ENCODE peak calls at places on chromosome 16, in six cellular contexts. S, K, J, Q, P and D are unnamed samples.

GRCh38 chr16:14155572-14156213 is 84.6 kb downstream of the MRTFB start:
- DNase-seq in S (no peak), K (no peak), J (no peak), Q (no peak), P (no peak), D (no peak)

GRCh38 chr16:26569793-26570192 is 496.9 kb upstream of the C16orf82 start:
- DNase-seq in S (no peak), K (no peak), J (no peak), Q (no peak), P (peak), D (no peak)

GRCh38 chr16:51621610-51622009 is 470.5 kb upstream of the SALL1 start:
- DNase-seq in S (no peak), K (no peak), J (no peak), Q (no peak), P (no peak), D (peak)

GRCh38 chr16:57667526-57668258 is 414 bp upstream of the ADGRG3 start:
- DNase-seq in S (no peak), K (no peak), J (peak), Q (no peak), P (no peak), D (peak)

GRCh38 chr16:7524419-7524818 is 191.8 kb downstream of the RBFOX1 start:
- DNase-seq in S (no peak), K (no peak), J (no peak), Q (no peak), P (no peak), D (no peak)

GRCh38 chr16:87173294-87173883 is 143.8 kb downstream of the C16orf95 start:
- DNase-seq in S (no peak), K (no peak), J (no peak), Q (no peak), P (no peak), D (no peak)

GRCh38 chr16:68298907-68299515 is 11.7 kb downstream of the SLC7A6OS start:
- DNase-seq in S (peak), K (no peak), J (peak), Q (no peak), P (peak), D (peak)

GRCh38 chr16:22962905-22963304 is 148.9 kb downstream of the HS3ST2 start:
- DNase-seq in S (no peak), K (no peak), J (no peak), Q (no peak), P (no peak), D (no peak)

GRCh38 chr16:1530883-1531637 is 2.4 kb upstream of the TMEM204 start:
- DNase-seq in S (peak), K (peak), J (no peak), Q (no peak), P (no peak), D (no peak)

GRCh38 chr16:26593700-26594099 is 473.0 kb upstream of the C16orf82 start:
- DNase-seq in S (no peak), K (no peak), J (no peak), Q (no peak), P (no peak), D (no peak)

GRCh38 chr16:7713244-7713643 is 380.6 kb downstream of the RBFOX1 start:
- DNase-seq in S (no peak), K (no peak), J (no peak), Q (no peak), P (no peak), D (no peak)

GRCh38 chr16:87056083-87056482 is 261.1 kb downstream of the C16orf95 start:
- DNase-seq in S (no peak), K (no peak), J (no peak), Q (no peak), P (peak), D (peak)

GRCh38 chr16:31474778-31475738 is 3.1 kb downstream of the TGFB1I1 start:
- DNase-seq in S (no peak), K (no peak), J (no peak), Q (no peak), P (no peak), D (no peak)

GRCh38 chr16:23952128-23953041 is 116.6 kb downstream of the PRKCB start:
- DNase-seq in S (peak), K (peak), J (peak), Q (no peak), P (no peak), D (no peak)

GRCh38 chr16:81600275-81600674 is 155.7 kb downstream of the CMIP start:
- DNase-seq in S (no peak), K (no peak), J (no peak), Q (no peak), P (peak), D (peak)

GRCh38 chr16:7919782-7920181 is 587.1 kb downstream of the RBFOX1 start:
- DNase-seq in S (no peak), K (no peak), J (no peak), Q (no peak), P (no peak), D (no peak)

GRCh38 chr16:1941162-1941923 is 1.7 kb downstream of the MSRB1 start:
- DNase-seq in S (no peak), K (no peak), J (no peak), Q (no peak), P (no peak), D (no peak)

GRCh38 chr16:85504242-85504641 is 108.9 kb upstream of the GSE1 start:
- DNase-seq in S (no peak), K (no peak), J (no peak), Q (no peak), P (no peak), D (no peak)

GRCh38 chr16:67176662-67177061 is 6.3 kb downstream of the NOL3 start:
- DNase-seq in S (no peak), K (no peak), J (no peak), Q (no peak), P (no peak), D (no peak)

GRCh38 chr16:4136229-4136813 is 20.1 kb upstream of the ADCY9 start:
- DNase-seq in S (no peak), K (no peak), J (no peak), Q (no peak), P (peak), D (peak)

GRCh38 chr16:56558024-56558747 is 6.7 kb upstream of the MT4 start:
- DNase-seq in S (no peak), K (no peak), J (peak), Q (no peak), P (peak), D (peak)

GRCh38 chr16:85479972-85480726 is 133.0 kb upstream of the GSE1 start:
- DNase-seq in S (no peak), K (no peak), J (no peak), Q (no peak), P (no peak), D (no peak)

GRCh38 chr16:48117217-48118105 is 38.3 kb downstream of the ABCC12 start:
- DNase-seq in S (no peak), K (no peak), J (no peak), Q (no peak), P (peak), D (peak)

GRCh38 chr16:81210807-81211206 is 27.7 kb upstream of the BCO1 start:
- DNase-seq in S (no peak), K (no peak), J (no peak), Q (no peak), P (no peak), D (no peak)

GRCh38 chr16:53948734-53949430 is 244.9 kb downstream of the FTO start:
- DNase-seq in S (no peak), K (no peak), J (no peak), Q (no peak), P (no peak), D (no peak)

GRCh38 chr16:49498241-49499017 is 124.8 kb downstream of the C16orf78 start:
- DNase-seq in S (no peak), K (no peak), J (no peak), Q (no peak), P (no peak), D (no peak)

GRCh38 chr16:49281843-49282642 is 405 bp upstream of the CBLN1 start:
- DNase-seq in S (peak), K (no peak), J (peak), Q (no peak), P (peak), D (no peak)

GRCh38 chr16:68244481-68244902 is 681 bp upstream of the PLA2G15 start:
- DNase-seq in S (no peak), K (no peak), J (no peak), Q (no peak), P (no peak), D (no peak)

GRCh38 chr16:78396046-78396445 is 296.6 kb downstream of the WWOX start:
- DNase-seq in S (no peak), K (no peak), J (no peak), Q (no peak), P (peak), D (peak)
- TF ChIP-seq CTCF in S (no peak), K (peak), J (peak), Q (peak), P (peak), D (no peak)

GRCh38 chr16:66127459-66128362 is 238.8 kb upstream of the CDH5 start:
- DNase-seq in S (peak), K (no peak), J (no peak), Q (no peak), P (peak), D (no peak)
- TF ChIP-seq CTCF in S (no peak), K (no peak), J (no peak), Q (no peak), P (no peak), D (no peak)

GRCh38 chr16:88844412-88845118 is 12.2 kb downstream of the GALNS start:
- DNase-seq in S (no peak), K (no peak), J (no peak), Q (no peak), P (no peak), D (no peak)
- TF ChIP-seq CTCF in S (no peak), K (no peak), J (no peak), Q (no peak), P (peak), D (no peak)

GRCh38 chr16:29961479-29962343 is at the start of gene TMEM219:
- DNase-seq in S (peak), K (peak), J (peak), Q (peak), P (peak), D (peak)
- TF ChIP-seq CTCF in S (peak), K (peak), J (peak), Q (peak), P (no peak), D (peak)